ENCODE peak calls at places on chromosomes 16 and 17, in five cellular contexts. P, I, G, A and O are unnamed samples.

GRCh38 chr16:3591436-3591803 is 14.2 kb upstream of the NLRC3 start:
- DNase-seq in P (no peak), I (no peak), G (no peak), A (no peak), O (no peak)

GRCh38 chr17:40800381-40800780 is 622 bp upstream of the KRT28 start:
- DNase-seq in P (no peak), I (no peak), G (no peak), A (no peak), O (no peak)

GRCh38 chr17:12727076-12727750 is 61.5 kb downstream of the MYOCD start:
- DNase-seq in P (no peak), I (no peak), G (peak; percentile 52), A (no peak), O (no peak)

GRCh38 chr16:69827527-69827926 is 65.4 kb downstream of the WWP2 start:
- DNase-seq in P (no peak), I (no peak), G (no peak), A (no peak), O (no peak)

GRCh38 chr17:28346199-28346580 is 10.6 kb downstream of the TNFAIP1 start:
- DNase-seq in P (no peak), I (no peak), G (peak; percentile 25), A (no peak), O (no peak)

GRCh38 chr17:81025756-81026155 is 9.2 kb upstream of the BAIAP2 start:
- DNase-seq in P (no peak), I (no peak), G (no peak), A (no peak), O (peak; percentile 32)

GRCh38 chr16:53515811-53516210 is 12.8 kb upstream of the AKTIP start:
- DNase-seq in P (no peak), I (no peak), G (peak; percentile 11), A (no peak), O (no peak)

GRCh38 chr17:59284317-59284716 is 47.1 kb upstream of the YPEL2 start:
- DNase-seq in P (no peak), I (no peak), G (no peak), A (no peak), O (no peak)

GRCh38 chr17:78883090-78883532 is 19.9 kb downstream of the CEP295NL start:
- DNase-seq in P (peak; percentile 50), I (peak; percentile 92), G (peak; percentile 71), A (peak; percentile 54), O (peak; percentile 98)

GRCh38 chr17:68035523-68036303 is at the start of gene KPNA2:
- DNase-seq in P (peak; percentile 90), I (peak; percentile 95), G (peak; percentile 99), A (peak; percentile 92), O (peak; percentile 95)

GRCh38 chr17:68036304-68037147 is 991 bp downstream of the KPNA2 start:
- DNase-seq in P (no peak), I (no peak), G (peak; percentile 43), A (no peak), O (no peak)

GRCh38 chr17:68034452-68034776 is 1.1 kb upstream of the KPNA2 start:
- DNase-seq in P (no peak), I (no peak), G (no peak), A (no peak), O (no peak)

GRCh38 chr17:68033636-68034451 is 1.7 kb upstream of the KPNA2 start:
- DNase-seq in P (no peak), I (no peak), G (peak; percentile 72), A (no peak), O (no peak)

GRCh38 chr17:68035131-68035522 is 408 bp upstream of the KPNA2 start:
- DNase-seq in P (no peak), I (peak; percentile 96), G (no peak), A (no peak), O (peak; percentile 89)
- TF ChIP-seq CTCF in P (no peak), I (no peak), G (no peak), A (no peak), O (no peak)

GRCh38 chr17:68391561-68392268 is 65.6 kb downstream of the WIPI1 start:
- DNase-seq in P (no peak), I (no peak), G (peak; percentile 62), A (no peak), O (no peak)
- TF ChIP-seq CTCF in P (no peak), I (no peak), G (no peak), A (no peak), O (no peak)

DNA sequence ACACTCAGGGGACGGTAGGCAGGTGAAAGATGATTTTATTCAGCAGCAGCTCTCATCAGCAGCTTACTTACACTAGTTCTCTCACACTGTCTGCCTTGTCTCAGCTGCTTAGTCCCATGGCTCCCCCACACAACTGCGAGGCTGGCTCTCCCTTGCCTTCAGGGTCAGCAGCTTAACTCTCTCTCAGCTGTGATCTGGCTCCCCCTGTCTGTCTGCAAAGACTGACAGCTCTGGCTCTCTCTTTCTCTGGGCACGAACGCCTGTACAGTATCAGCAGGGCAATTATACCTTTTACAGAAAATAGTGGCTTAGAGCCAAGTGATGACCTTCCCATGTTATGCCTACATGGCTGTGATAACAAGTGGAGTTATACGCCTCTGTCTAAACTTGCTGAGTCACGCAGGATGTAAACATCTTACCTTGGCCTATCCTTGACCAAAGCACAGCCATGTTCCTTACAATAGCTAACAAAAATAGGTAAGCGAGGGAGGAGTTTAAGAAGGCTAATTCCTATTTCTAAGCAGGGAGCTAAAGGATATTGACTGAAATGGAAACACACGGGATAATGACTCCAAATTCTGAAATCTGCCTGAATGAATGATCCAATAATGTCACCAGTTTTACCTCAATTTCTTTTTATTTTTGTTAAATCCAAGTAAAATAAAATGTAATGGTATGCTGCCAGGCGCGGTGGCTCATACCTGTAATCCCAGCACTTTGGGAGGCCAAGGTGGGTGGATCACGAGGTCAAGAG is 1.1 kb upstream of the NDUFAB1 start:
- DNase-seq in P (no peak), I (no peak), G (peak; percentile 14), A (no peak), O (no peak)
- TF ChIP-seq CTCF in P (no peak), I (no peak), G (no peak), A (no peak), O (no peak)

DNA sequence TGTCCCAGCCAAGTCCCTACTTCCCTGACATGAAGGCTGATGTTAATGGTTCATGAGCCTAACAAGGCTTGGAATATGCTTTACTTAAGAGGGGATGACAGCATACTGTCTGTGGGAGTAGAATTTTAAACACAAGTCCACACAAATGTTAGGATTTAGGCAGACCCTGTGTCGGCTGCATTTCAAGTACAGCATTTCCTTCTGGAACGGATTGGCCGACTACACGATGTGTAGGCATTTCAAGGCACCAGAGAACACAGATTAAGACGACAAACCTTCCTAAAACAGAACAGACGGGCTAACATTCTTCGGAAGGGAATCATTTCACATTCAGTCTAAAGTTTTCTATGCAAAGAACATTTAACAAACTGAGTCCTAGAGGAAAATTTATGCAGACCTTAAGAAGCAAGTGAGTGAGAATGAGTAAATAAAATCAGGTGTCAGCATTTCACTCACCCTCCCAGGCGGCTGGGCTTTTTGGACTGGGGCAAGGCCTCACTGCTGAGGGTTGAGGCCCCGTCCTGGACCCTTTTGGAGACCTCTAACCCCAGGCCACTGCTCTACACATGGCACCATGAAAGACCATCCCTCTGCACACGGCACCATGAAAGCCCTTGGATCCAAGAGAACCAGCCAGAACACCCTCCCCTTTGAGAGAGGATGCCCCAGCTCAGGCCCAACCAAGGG is 67.5 kb downstream of the SMPD3 start:
- DNase-seq in P (no peak), I (no peak), G (no peak), A (no peak), O (no peak)
- TF ChIP-seq CTCF in P (no peak), I (no peak), G (no peak), A (no peak), O (no peak)

DNA sequence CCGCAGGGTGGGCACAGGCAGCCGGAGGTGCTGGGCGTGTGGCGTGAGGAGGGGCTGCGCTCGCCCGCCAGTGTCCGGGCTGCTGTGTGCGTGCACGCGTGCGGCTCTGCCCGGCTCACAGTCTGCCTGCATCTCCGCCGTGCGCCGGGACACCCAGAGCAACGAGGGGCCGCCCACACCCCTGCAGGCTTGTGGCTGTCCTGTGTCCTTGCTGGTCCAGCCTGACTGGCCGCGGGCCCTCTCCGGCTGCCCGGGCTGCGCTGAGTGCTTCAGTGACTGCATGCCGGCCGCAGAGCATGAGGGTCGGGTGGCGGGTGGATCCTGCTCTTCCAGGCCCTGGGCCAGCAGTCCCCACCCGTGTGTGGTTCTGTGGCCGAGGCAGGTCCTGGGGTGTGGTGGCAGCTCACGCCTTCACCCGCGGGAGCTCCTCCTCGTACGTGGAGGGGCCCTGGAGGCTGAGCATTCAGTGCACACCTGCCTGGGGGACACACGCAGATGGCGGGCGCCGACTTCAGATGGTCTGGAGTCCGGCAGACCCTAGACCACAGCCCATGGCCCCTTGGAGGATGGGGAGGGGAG is 12.4 kb downstream of the TPSG1 start:
- DNase-seq in P (no peak), I (no peak), G (no peak), A (no peak), O (no peak)
- TF ChIP-seq CTCF in P (no peak), I (no peak), G (no peak), A (no peak), O (no peak)